ENCODE peak calls at places on chromosomes 2 and 18, in six cellular contexts. P is KG1, G is progenitor cell of endocrine pancreas, Q is esophagus muscularis mucosa, J is fibroblast of the aortic adventitia, I is non-pigmented ciliary epithelial cell. V is an unnamed sample.

GRCh38 chr18:37419272-37419671 is 146.3 kb downstream of the CELF4 start:
- DNase-seq in P (no peak), G (no peak), Q (no peak), J (peak), I (no peak), V (peak)

GRCh38 chr2:42036413-42036812 is 11.4 kb upstream of the PKDCC start:
- DNase-seq in P (no peak), G (no peak), Q (no peak), J (no peak), I (no peak), V (no peak)

GRCh38 chr2:19776941-19777514 is 124.8 kb downstream of the TTC32 start:
- DNase-seq in P (no peak), G (no peak), Q (no peak), J (peak), I (no peak), V (no peak)

GRCh38 chr18:50313031-50313607 is 25.6 kb upstream of the CXXC1 start:
- DNase-seq in P (no peak), G (no peak), Q (no peak), J (no peak), I (no peak), V (no peak)

GRCh38 chr2:230906471-230907230 is 18.4 kb downstream of the GPR55 start:
- DNase-seq in P (no peak), G (no peak), Q (no peak), J (no peak), I (no peak), V (no peak)

GRCh38 chr2:46942891-46943626 is 27.5 kb upstream of the MCFD2 start:
- DNase-seq in P (no peak), G (no peak), Q (no peak), J (no peak), I (no peak), V (no peak)

GRCh38 chr18:50297621-50298442 is 10.3 kb upstream of the CXXC1 start:
- DNase-seq in P (peak), G (no peak), Q (no peak), J (peak), I (no peak), V (peak)

GRCh38 chr2:44470151-44470550 is 108.4 kb downstream of the CAMKMT start:
- DNase-seq in P (no peak), G (no peak), Q (no peak), J (no peak), I (no peak), V (no peak)

GRCh38 chr18:77140439-77141109 is 8.0 kb upstream of the MBP start:
- DNase-seq in P (no peak), G (no peak), Q (no peak), J (no peak), I (no peak), V (no peak)

GRCh38 chr18:48408111-48408726 is 964 bp downstream of the ZBTB7C start:
- DNase-seq in P (no peak), G (no peak), Q (no peak), J (no peak), I (no peak), V (no peak)

GRCh38 chr2:239147376-239147775 is 253.4 kb downstream of the HDAC4 start:
- DNase-seq in P (no peak), G (no peak), Q (no peak), J (no peak), I (no peak), V (no peak)

GRCh38 chr2:150535176-150535575 is 47.7 kb upstream of the RND3 start:
- DNase-seq in P (no peak), G (no peak), Q (no peak), J (no peak), I (no peak), V (no peak)

GRCh38 chr2:42567389-42567788 is 1.0 kb upstream of the MTA3 start:
- DNase-seq in P (no peak), G (no peak), Q (no peak), J (peak), I (peak), V (peak)

GRCh38 chr2:236968101-236968886 is 117.4 kb upstream of the COPS8 start:
- DNase-seq in P (no peak), G (no peak), Q (no peak), J (no peak), I (no peak), V (no peak)

GRCh38 chr2:191935247-191935646 is 88.4 kb upstream of the CAVIN2 start:
- DNase-seq in P (no peak), G (no peak), Q (no peak), J (no peak), I (no peak), V (peak)

V was measured in amniotic epithelial cell.